ENCODE peak calls at places on chromosome 2, in four cellular contexts. T is glomerular endothelial cell, B is MM.1S, M is hypothalamus. V is an unnamed sample.

GRCh38 chr2:12514631-12515437 is 201.9 kb upstream of the TRIB2 start:
- DNase-seq in T (no peak), B (no peak), M (no peak), V (no peak)

GRCh38 chr2:18551169-18551568 is 9.3 kb downstream of the RDH14 start:
- DNase-seq in T (no peak), B (no peak), M (no peak), V (no peak)

GRCh38 chr2:54271236-54271635 is 15.2 kb upstream of the TSPYL6 start:
- DNase-seq in T (no peak), B (no peak), M (no peak), V (no peak)

GRCh38 chr2:96407041-96407918 is 71.7 kb downstream of the NCAPH start:
- DNase-seq in T (peak; percentile 50), B (peak; percentile 79), M (peak; percentile 37), V (peak; percentile 27)

GRCh38 chr2:225157052-225157451 is 114.8 kb upstream of the DOCK10 start:
- DNase-seq in T (no peak), B (no peak), M (no peak), V (no peak)

GRCh38 chr2:41912766-41913165 is 135.1 kb upstream of the PKDCC start:
- DNase-seq in T (no peak), B (no peak), M (no peak), V (no peak)

GRCh38 chr2:55437515-55438390 is 18.1 kb upstream of the CCDC88A start:
- DNase-seq in T (no peak), B (no peak), M (no peak), V (no peak)

GRCh38 chr2:29617351-29617750 is 304.0 kb downstream of the ALK start:
- DNase-seq in T (no peak), B (no peak), M (no peak), V (no peak)

V was measured in NCI-H226.